ENCODE peak calls at places on chromosomes 13 and 19, in five cellular contexts. H, T, Q, F and Z are unnamed samples.
A peak's percentile ranks its signal among the peaks of the same experiment; 100 is the strongest.

GRCh38 chr13:52356327-52356726 is 49.6 kb downstream of the THSD1 start:
- DNase-seq in H (no peak), T (no peak), Q (peak; percentile 86), F (no peak), Z (no peak)

GRCh38 chr13:43676320-43676719 is 110.5 kb downstream of the ENOX1 start:
- DNase-seq in H (no peak), T (no peak), Q (no peak), F (no peak), Z (no peak)

GRCh38 chr19:38155453-38155852 is 68.6 kb downstream of the DPF1 start:
- DNase-seq in H (no peak), T (no peak), Q (peak; percentile 28), F (no peak), Z (no peak)

GRCh38 chr13:77230560-77230959 is 96.3 kb downstream of the MYCBP2 start:
- DNase-seq in H (no peak), T (no peak), Q (no peak), F (no peak), Z (no peak)

GRCh38 chr19:8481191-8481590 is 21.2 kb downstream of the PRAM1 start:
- DNase-seq in H (no peak), T (no peak), Q (no peak), F (peak; percentile 43), Z (no peak)

GRCh38 chr13:41520699-41521630 is 63.6 kb downstream of the RGCC start:
- DNase-seq in H (no peak), T (no peak), Q (peak; percentile 4), F (no peak), Z (no peak)

GRCh38 chr19:27775395-27775794 is 1437.6 kb downstream of the UQCRFS1 start:
- DNase-seq in H (no peak), T (no peak), Q (peak; percentile 3), F (no peak), Z (no peak)

GRCh38 chr19:36113895-36114762 is 546 bp downstream of the POLR2I start:
- DNase-seq in H (peak; percentile 20), T (no peak), Q (peak; percentile 52), F (peak; percentile 49), Z (no peak)

GRCh38 chr13:48902421-48902820 is 73.3 kb upstream of the FNDC3A start:
- DNase-seq in H (no peak), T (no peak), Q (peak; percentile 19), F (no peak), Z (no peak)

GRCh38 chr19:20321139-20321656 is 154.2 kb downstream of the ZNF486 start:
- DNase-seq in H (no peak), T (peak; percentile 22), Q (no peak), F (peak; percentile 39), Z (no peak)

GRCh38 chr19:16750081-16750480 is 30.4 kb downstream of the NWD1 start:
- DNase-seq in H (no peak), T (no peak), Q (no peak), F (no peak), Z (no peak)

GRCh38 chr19:28881616-28882015 is 331.3 kb downstream of the UQCRFS1 start:
- DNase-seq in H (no peak), T (no peak), Q (no peak), F (peak; percentile 33), Z (no peak)

GRCh38 chr19:10269333-10270179 is 1.4 kb upstream of the ICAM1 start:
- DNase-seq in H (peak; percentile 94), T (peak; percentile 47), Q (peak; percentile 87), F (peak; percentile 81), Z (peak; percentile 89)

GRCh38 chr13:36428083-36428482 is 4.2 kb upstream of the CCNA1 start:
- DNase-seq in H (no peak), T (no peak), Q (no peak), F (no peak), Z (no peak)